ENCODE peak calls at places on chromosomes 12 and 14, in four cellular contexts. A, P, F and Z are unnamed samples.

GRCh38 chr12:109304485-109304884 is 4.6 kb downstream of the FOXN4 start:
- DNase-seq in P (no peak), A (no peak), F (no peak), Z (no peak)

GRCh38 chr12:65911321-65911720 is 87.0 kb downstream of the HMGA2 start:
- DNase-seq in P (peak; percentile 4), A (peak; percentile 53), F (no peak), Z (no peak)

GRCh38 chr12:95998611-95999300 is 2.6 kb upstream of the HAL start:
- DNase-seq in P (peak; percentile 19), F (no peak), A (peak; percentile 61), Z (peak; percentile 28)

GRCh38 chr14:60323199-60323891 is 74.3 kb downstream of the PPM1A start:
- DNase-seq in F (no peak), P (no peak), A (no peak), Z (no peak)

GRCh38 chr12:109047081-109047805 is 5.1 kb upstream of the USP30 start:
- DNase-seq in A (peak; percentile 16), F (no peak), P (no peak), Z (no peak)

GRCh38 chr12:47963340-47964040 is at the start of gene TMEM106C:
- DNase-seq in P (peak; percentile 59), A (peak; percentile 85), F (peak; percentile 91), Z (peak; percentile 98)

GRCh38 chr12:100200450-100201181 is at the start of gene ACTR6:
- DNase-seq in P (peak; percentile 83), A (peak; percentile 95), F (peak; percentile 95), Z (peak; percentile 71)

GRCh38 chr12:105862163-105862821 is 276.5 kb downstream of the NUAK1 start:
- DNase-seq in A (no peak), P (no peak), F (no peak), Z (no peak)

GRCh38 chr14:30283822-30284446 is 275.0 kb upstream of the G2E3 start:
- DNase-seq in P (peak; percentile 58), F (no peak), A (peak; percentile 53), Z (no peak)

GRCh38 chr12:58413794-58414193 is 472.4 kb downstream of the ATP23 start:
- DNase-seq in F (no peak), P (no peak), A (peak; percentile 69), Z (no peak)

GRCh38 chr12:124884587-124885438 is 21.1 kb upstream of the SCARB1 start:
- DNase-seq in P (no peak), F (no peak), A (no peak), Z (no peak)

GRCh38 chr12:112705037-112705632 is 86.4 kb upstream of the RPH3A start:
- DNase-seq in P (no peak), F (no peak), A (no peak), Z (no peak)

GRCh38 chr14:103301512-103302197 is 32.4 kb upstream of the EIF5 start:
- DNase-seq in A (no peak), F (no peak), P (no peak), Z (no peak)

GRCh38 chr14:37340353-37340752 is 142.6 kb downstream of the MIPOL1 start:
- DNase-seq in F (no peak), A (no peak), P (no peak), Z (no peak)

GRCh38 chr12:71431991-71432390 is 7.6 kb upstream of the LGR5 start:
- DNase-seq in A (no peak), P (no peak), F (no peak), Z (no peak)

GRCh38 chr12:131258396-131258795 is 304.7 kb downstream of the ADGRD1 start:
- DNase-seq in P (no peak), F (no peak), A (no peak), Z (no peak)

GRCh38 chr14:64789696-64790095 is 85.5 kb downstream of the PLEKHG3 start:
- DNase-seq in P (no peak), F (no peak), A (no peak), Z (no peak)

GRCh38 chr12:57793920-57794319 is 11.3 kb downstream of the TSFM start:
- DNase-seq in F (no peak), P (no peak), A (peak; percentile 90), Z (no peak)

GRCh38 chr14:91367173-91368171 is 50.1 kb downstream of the CCDC88C start:
- DNase-seq in F (no peak), P (peak; percentile 82), A (peak; percentile 66), Z (no peak)

GRCh38 chr12:126389215-126389841 is 1324.1 kb downstream of the AACS start:
- DNase-seq in P (no peak), F (no peak), A (no peak), Z (no peak)

GRCh38 chr12:110088936-110089335 is 35.2 kb upstream of the IFT81 start:
- DNase-seq in P (no peak), A (no peak), F (no peak), Z (no peak)

GRCh38 chr12:99985129-99985570 is 414 bp upstream of the ANKS1B start:
- DNase-seq in P (no peak), F (no peak), A (no peak), Z (no peak)

GRCh38 chr14:74563233-74563585 is 48.8 kb downstream of the LTBP2 start:
- DNase-seq in P (no peak), A (peak; percentile 73), F (no peak), Z (no peak)
- TF ChIP-seq CTCF in P (no peak), A (no peak), F (no peak), Z (no peak)

GRCh38 chr12:87217486-87217885 is 811.7 kb downstream of the C12orf50 start:
- DNase-seq in A (peak; percentile 22), F (no peak), P (no peak), Z (no peak)

DNA sequence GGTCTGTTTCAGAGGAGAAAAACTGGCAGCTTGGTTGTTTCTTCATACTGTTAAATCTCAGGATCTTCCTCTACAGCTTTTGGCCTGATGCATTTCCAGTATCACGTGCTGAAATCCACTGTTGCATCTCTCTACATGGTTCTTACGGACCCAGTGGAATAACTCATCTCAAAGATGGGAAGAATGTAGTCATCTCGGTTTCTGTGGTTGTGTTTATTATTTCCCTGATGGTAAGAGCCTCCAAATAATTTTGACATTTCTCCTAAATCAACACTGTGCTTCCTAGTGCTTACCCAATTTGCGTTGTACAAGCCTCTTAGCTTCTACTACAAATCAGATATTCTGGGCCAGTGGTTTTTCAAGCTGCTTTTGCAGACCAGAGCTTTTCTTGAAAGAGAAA is 812.8 kb downstream of the C12orf50 start:
- DNase-seq in F (no peak), A (peak; percentile 10), P (no peak), Z (no peak)
- TF ChIP-seq CTCF in F (no peak), A (no peak), P (no peak), Z (no peak)

GRCh38 chr14:34065690-34066391 is 115.0 kb upstream of the EGLN3 start:
- DNase-seq in F (no peak), P (no peak), A (no peak), Z (no peak)
- TF ChIP-seq CTCF in F (no peak), P (no peak), A (no peak), Z (no peak)

DNA sequence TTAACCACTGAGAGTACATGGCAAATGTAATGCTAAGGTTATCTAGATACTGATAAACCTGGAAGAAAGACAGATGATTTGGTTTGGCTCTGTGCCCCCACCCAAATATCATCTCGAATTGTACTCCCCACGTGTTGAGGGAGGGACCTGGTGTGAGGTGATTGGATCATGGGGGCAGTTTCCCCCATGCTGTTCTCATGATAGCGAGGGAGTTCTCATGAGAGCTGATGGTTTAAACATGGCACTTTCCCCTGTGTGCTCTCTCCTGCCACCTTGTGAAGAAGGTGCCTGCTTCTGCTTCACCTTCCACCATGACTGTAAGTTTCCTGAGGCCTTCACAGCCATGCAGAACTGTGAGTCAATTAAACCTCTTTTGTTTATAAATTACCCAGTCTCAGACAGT is 14.2 kb downstream of the NOXRED1 start:
- DNase-seq in P (no peak), A (no peak), F (no peak), Z (no peak)
- TF ChIP-seq CTCF in P (peak; percentile 52), A (peak; percentile 11), F (peak; percentile 20), Z (peak; percentile 45)